ENCODE peak calls at places on chromosomes 7 and 10, in seven cellular contexts. A, B, F, O, I, R and Z are unnamed samples.

GRCh38 chr7:102891693-102892261 is 21.0 kb upstream of the LRRC17 start:
- DNase-seq in O (peak), I (peak), A (peak), R (peak), B (no peak), F (no peak), Z (peak)

GRCh38 chr7:66952343-66953043 is 31.5 kb downstream of the TMEM248 start:
- DNase-seq in F (no peak), O (peak), R (no peak), B (no peak), I (no peak), A (peak), Z (no peak)

GRCh38 chr7:24456526-24457214 is 116.6 kb upstream of the PALS2 start:
- DNase-seq in A (no peak), I (no peak), R (no peak), O (no peak), B (no peak), F (no peak), Z (no peak)

GRCh38 chr7:103651978-103652377 is 206.0 kb upstream of the SLC26A5 start:
- DNase-seq in O (no peak), F (no peak), B (no peak), R (no peak), A (no peak), I (no peak), Z (no peak)

GRCh38 chr7:28483112-28483511 is 70.8 kb downstream of the CREB5 start:
- DNase-seq in B (no peak), A (peak), O (no peak), R (no peak), F (no peak), I (peak), Z (peak)

GRCh38 chr7:21944616-21945373 is 904 bp downstream of the CDCA7L start:
- DNase-seq in I (no peak), A (peak), F (peak), B (peak), O (peak), R (no peak), Z (no peak)

GRCh38 chr10:70378122-70378521 is 4.3 kb downstream of the LRRC20 start:
- DNase-seq in F (no peak), O (peak), A (peak), I (peak), R (no peak), B (no peak), Z (peak)

GRCh38 chr7:51366930-51367613 is 50.5 kb upstream of the COBL start:
- DNase-seq in A (peak), I (peak), B (peak), O (peak), R (peak), F (peak), Z (peak)

GRCh38 chr10:78706986-78707500 is 361.7 kb upstream of the ZMIZ1 start:
- DNase-seq in O (no peak), A (no peak), R (no peak), B (no peak), I (no peak), F (no peak), Z (no peak)

GRCh38 chr10:100307716-100308115 is 21.2 kb upstream of the BLOC1S2 start:
- DNase-seq in I (no peak), R (no peak), A (peak), B (no peak), F (no peak), O (peak), Z (peak)

GRCh38 chr7:43615558-43616145 is 32.7 kb downstream of the STK17A start:
- DNase-seq in B (no peak), O (no peak), A (no peak), R (no peak), F (no peak), I (no peak), Z (no peak)

GRCh38 chr7:72404743-72405142 is 7.4 kb downstream of the CALN1 start:
- DNase-seq in A (no peak), O (no peak), F (no peak), I (no peak), R (no peak), B (no peak), Z (no peak)

GRCh38 chr7:11224535-11224934 is 250.9 kb downstream of the PHF14 start:
- DNase-seq in A (no peak), F (no peak), I (no peak), O (no peak), B (no peak), R (no peak), Z (no peak)

GRCh38 chr7:32347244-32347828 is 142.8 kb downstream of the LSM5 start:
- DNase-seq in F (peak), B (no peak), A (peak), O (peak), I (no peak), R (no peak), Z (no peak)

GRCh38 chr10:86658261-86658741 is 4.0 kb downstream of the OPN4 start:
- DNase-seq in A (no peak), B (no peak), R (no peak), F (no peak), I (no peak), O (no peak), Z (no peak)

GRCh38 chr7:139915301-139915863 is 86.3 kb downstream of the TBXAS1 start:
- DNase-seq in O (peak), R (no peak), B (no peak), I (no peak), F (no peak), A (peak), Z (no peak)

GRCh38 chr10:121322046-121322445 is 276.2 kb downstream of the FGFR2 start:
- DNase-seq in A (no peak), B (no peak), O (no peak), R (no peak), I (no peak), F (no peak), Z (no peak)

GRCh38 chr10:73480158-73480557 is 15.7 kb downstream of the PPP3CB start:
- DNase-seq in I (no peak), O (peak), B (no peak), R (no peak), F (no peak), A (peak), Z (no peak)

GRCh38 chr7:29623976-29624375 is 60.3 kb downstream of the PRR15 start:
- DNase-seq in R (no peak), A (peak), O (no peak), I (no peak), F (no peak), B (no peak), Z (no peak)

GRCh38 chr10:87000491-87000890 is 19.6 kb upstream of the FAM25A start:
- DNase-seq in O (peak), I (no peak), R (no peak), B (no peak), F (no peak), A (peak), Z (no peak)

GRCh38 chr7:148540041-148540738 is 50.4 kb upstream of the C7orf33 start:
- DNase-seq in A (peak), R (peak), F (no peak), O (peak), B (no peak), I (no peak), Z (peak)

GRCh38 chr7:2864999-2865670 is 21.0 kb upstream of the GNA12 start:
- DNase-seq in B (peak), I (no peak), O (peak), A (peak), F (peak), R (peak), Z (peak)

GRCh38 chr7:28983396-28984190 is 25.5 kb upstream of the TRIL start:
- DNase-seq in O (no peak), F (no peak), R (no peak), A (no peak), I (no peak), B (no peak), Z (no peak)

GRCh38 chr10:79904671-79905321 is 44.1 kb downstream of the SFTPD start:
- DNase-seq in I (peak), A (peak), B (peak), O (peak), F (peak), R (peak), Z (peak)

GRCh38 chr7:142760071-142760642 is 10.6 kb upstream of the PRSS2 start:
- DNase-seq in B (no peak), I (no peak), R (no peak), F (no peak), A (no peak), O (no peak), Z (no peak)

GRCh38 chr7:50792342-50793114 is 9.8 kb upstream of the GRB10 start:
- DNase-seq in R (no peak), F (peak), O (peak), B (peak), I (no peak), A (peak), Z (no peak)

GRCh38 chr10:21364196-21365114 is 161.0 kb downstream of the SKIDA1 start:
- DNase-seq in O (peak), R (peak), A (peak), B (no peak), F (no peak), I (peak), Z (peak)

GRCh38 chr7:128785738-128786137 is 6.0 kb upstream of the CCDC136 start:
- DNase-seq in O (no peak), R (no peak), F (no peak), I (no peak), A (no peak), B (no peak), Z (no peak)